ENCODE peak calls at places on chromosomes 2 and 18, in five cellular contexts. D, W, L, O and I are unnamed samples.

GRCh38 chr2:118658581-118659248 is 188.7 kb downstream of the EN1 start:
- DNase-seq in L (no peak), D (no peak), W (no peak), O (peak; percentile 71), I (no peak)

GRCh38 chr18:61556862-61557261 is 223.6 kb downstream of the CDH20 start:
- DNase-seq in W (no peak), O (no peak), L (no peak), D (no peak), I (no peak)

GRCh38 chr2:177551989-177552413 is 159.4 kb downstream of the AGPS start:
- DNase-seq in L (peak; percentile 44), O (no peak), W (no peak), D (peak; percentile 57), I (no peak)

GRCh38 chr2:19607931-19608762 is 249.7 kb upstream of the OSR1 start:
- DNase-seq in O (no peak), D (no peak), L (no peak), W (no peak), I (no peak)

GRCh38 chr18:59885579-59886163 is 14.1 kb upstream of the PMAIP1 start:
- DNase-seq in L (no peak), O (peak; percentile 70), W (no peak), D (peak; percentile 72), I (no peak)

GRCh38 chr2:236993799-236994198 is 91.9 kb upstream of the COPS8 start:
- DNase-seq in W (no peak), L (no peak), O (no peak), D (no peak), I (no peak)

GRCh38 chr2:43005211-43005974 is 213.0 kb upstream of the HAAO start:
- DNase-seq in D (no peak), L (peak; percentile 79), W (no peak), O (no peak), I (no peak)

GRCh38 chr18:25931126-25931525 is 159.3 kb downstream of the SS18 start:
- DNase-seq in W (no peak), L (no peak), D (no peak), O (no peak), I (no peak)

GRCh38 chr18:62366992-62367391 is 41.9 kb downstream of the TNFRSF11A start:
- DNase-seq in W (no peak), L (no peak), O (no peak), D (no peak), I (no peak)

GRCh38 chr2:73020657-73021370 is 50.7 kb downstream of the SFXN5 start:
- DNase-seq in W (no peak), D (no peak), L (peak; percentile 77), O (no peak), I (no peak)

GRCh38 chr2:73021371-73022010 is 50.0 kb downstream of the SFXN5 start:
- DNase-seq in D (no peak), L (no peak), W (no peak), O (no peak), I (no peak)

GRCh38 chr2:73020306-73020656 is 51.2 kb downstream of the SFXN5 start:
- DNase-seq in D (no peak), O (no peak), L (no peak), W (no peak), I (no peak)

GRCh38 chr2:73022024-73022568 is 49.4 kb downstream of the SFXN5 start:
- DNase-seq in O (no peak), W (no peak), D (no peak), L (no peak), I (no peak)

GRCh38 chr2:73023497-73023896 is 48.0 kb downstream of the SFXN5 start:
- DNase-seq in L (no peak), D (no peak), O (no peak), W (no peak), I (no peak)
- H3K4me3 ChIP-seq in L (no peak overlapping the region), D (no peak overlapping the region), O (no peak overlapping the region), W (no peak overlapping the region), I (no peak overlapping the region)

GRCh38 chr2:238216651-238217184 is 13.2 kb upstream of the ILKAP start:
- DNase-seq in L (no peak), D (no peak), O (no peak), W (no peak), I (no peak)

GRCh38 chr2:238225121-238225520 is 14.7 kb downstream of the HES6 start:
- DNase-seq in L (no peak), O (no peak), W (no peak), D (no peak), I (no peak)

GRCh38 chr2:238220274-238220891 is 16.9 kb upstream of the ILKAP start:
- DNase-seq in L (no peak), D (no peak), O (no peak), W (no peak), I (no peak)

GRCh38 chr2:238224636-238225035 is 15.2 kb downstream of the HES6 start:
- DNase-seq in O (no peak), D (no peak), W (no peak), L (no peak), I (no peak)

GRCh38 chr2:238220892-238221521 is 17.5 kb upstream of the ILKAP start:
- DNase-seq in D (peak; percentile 68), L (no peak), O (no peak), W (no peak), I (no peak)
- H3K4me3 ChIP-seq in D (no peak overlapping the region), L (no peak overlapping the region), O (no peak overlapping the region), W (no peak overlapping the region), I (peak overlapping the region; percentile 53)

GRCh38 chr2:17652681-17653080 is 100.9 kb downstream of the SMC6 start:
- DNase-seq in D (no peak), O (no peak), W (no peak), L (no peak), I (no peak)
- H3K4me3 ChIP-seq in D (no peak overlapping the region), O (no peak overlapping the region), W (no peak overlapping the region), L (no peak overlapping the region), I (no peak overlapping the region)

DNA sequence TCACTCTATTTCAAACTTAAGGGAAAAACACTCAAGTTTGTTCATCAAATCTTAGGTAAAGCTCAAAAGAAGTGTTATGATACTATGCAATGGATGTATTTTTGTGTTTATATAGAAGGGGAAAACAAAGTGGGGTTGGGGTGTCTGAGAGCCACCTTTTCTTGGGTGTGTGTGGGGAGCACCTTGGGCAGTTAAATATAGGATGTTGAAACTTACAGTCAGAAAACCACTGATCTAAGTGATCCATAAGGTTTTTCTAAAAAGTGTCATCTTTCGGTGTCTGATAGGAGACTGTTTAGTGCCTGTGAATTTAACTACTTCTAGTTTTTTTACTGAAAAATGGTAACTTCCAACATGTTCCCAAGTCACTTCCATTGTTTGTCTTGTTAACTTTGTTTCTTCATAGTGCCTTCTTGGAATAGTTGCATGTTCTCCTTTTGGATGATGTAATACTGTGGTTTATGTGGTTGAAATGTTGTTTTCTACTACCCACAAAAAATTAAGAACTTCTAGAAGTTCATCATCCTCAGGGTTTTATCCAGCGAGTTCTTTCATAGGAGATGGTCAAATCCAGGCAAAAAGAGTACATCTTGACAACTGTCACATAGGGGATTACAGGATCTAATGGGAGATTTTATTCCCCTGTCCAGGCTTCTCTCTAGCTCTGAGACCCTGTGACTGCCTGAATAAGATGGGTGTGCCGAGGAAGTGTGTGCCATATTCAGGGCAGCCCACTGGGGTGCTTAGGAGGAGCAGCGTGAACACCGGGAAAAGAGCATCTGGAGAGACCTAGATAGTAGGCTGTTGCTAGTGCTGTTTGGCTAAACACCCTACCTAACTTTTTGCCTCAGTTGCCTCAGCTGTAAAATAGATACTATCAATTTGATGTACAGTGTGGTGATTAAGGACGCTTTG is 46.2 kb downstream of the CAB39 start:
- DNase-seq in D (no peak), W (no peak), L (no peak), O (no peak), I (no peak)
- H3K4me3 ChIP-seq in D (no peak overlapping the region), W (no peak overlapping the region), L (no peak overlapping the region), O (no peak overlapping the region), I (no peak overlapping the region)

DNA sequence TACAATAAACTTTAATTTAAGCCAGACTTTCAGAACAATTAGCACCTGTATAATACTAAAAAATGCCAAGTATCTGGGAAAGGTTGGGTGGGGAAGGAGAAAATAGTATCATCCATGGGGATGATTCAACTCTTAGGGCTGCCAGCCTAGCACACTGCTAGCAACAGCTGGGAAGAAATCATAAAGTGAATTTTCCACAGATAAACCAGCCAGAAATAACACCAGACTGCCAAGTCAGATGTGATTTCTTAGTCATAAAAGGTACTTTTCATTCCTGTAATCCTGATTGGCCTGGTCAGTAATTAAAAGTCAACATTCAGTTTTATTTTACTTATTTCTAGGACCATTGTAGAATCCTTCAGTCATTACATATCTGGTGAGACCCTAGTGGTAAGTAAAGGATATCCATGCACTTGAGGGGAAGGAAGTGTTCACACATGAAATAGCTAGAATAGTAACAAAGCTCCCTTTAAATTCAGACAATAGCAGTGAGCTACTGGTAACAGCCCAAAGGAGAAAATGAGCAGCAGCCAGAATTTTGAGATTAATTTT is 59.4 kb downstream of the LIMS1 start:
- DNase-seq in W (no peak), L (no peak), O (peak; percentile 75), D (no peak), I (no peak)
- H3K4me3 ChIP-seq in W (no peak overlapping the region), L (no peak overlapping the region), O (no peak overlapping the region), D (no peak overlapping the region), I (no peak overlapping the region)

GRCh38 chr18:13797157-13797611 is 26.8 kb upstream of the MC5R start:
- DNase-seq in W (no peak), L (no peak), D (no peak), O (no peak), I (no peak)

GRCh38 chr18:13800505-13801259 is 23.3 kb upstream of the MC5R start:
- DNase-seq in O (no peak), L (peak; percentile 87), W (peak; percentile 23), D (peak; percentile 85), I (no peak)

GRCh38 chr18:13804305-13804704 is 19.6 kb upstream of the MC5R start:
- DNase-seq in O (no peak), D (no peak), W (no peak), L (no peak), I (no peak)

GRCh38 chr18:13799396-13799795 is 24.6 kb upstream of the MC5R start:
- DNase-seq in D (peak; percentile 71), W (no peak), O (no peak), L (no peak), I (no peak)

DNA sequence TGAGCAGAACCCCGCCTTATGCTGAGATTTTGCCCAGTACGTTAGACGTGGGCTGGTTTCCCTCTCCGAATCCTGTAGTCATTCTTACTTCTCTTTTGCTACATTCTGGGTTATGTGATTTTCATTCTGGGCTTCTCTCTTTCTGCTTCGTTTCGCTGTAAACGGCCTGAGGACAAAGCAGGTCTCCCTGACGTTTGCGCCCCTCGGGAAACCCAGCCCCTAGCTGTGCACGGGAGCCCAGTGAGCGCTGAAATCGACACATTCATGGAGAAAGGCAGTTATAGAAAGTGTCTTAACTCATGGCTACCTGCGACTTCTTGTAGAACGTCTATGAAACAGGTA is 22.7 kb upstream of the MC5R start:
- DNase-seq in W (no peak), L (no peak), D (no peak), O (no peak), I (no peak)
- H3K4me3 ChIP-seq in W (no peak overlapping the region), L (peak overlapping the region; percentile 28), D (peak overlapping the region; percentile 52), O (no peak overlapping the region), I (no peak overlapping the region)

DNA sequence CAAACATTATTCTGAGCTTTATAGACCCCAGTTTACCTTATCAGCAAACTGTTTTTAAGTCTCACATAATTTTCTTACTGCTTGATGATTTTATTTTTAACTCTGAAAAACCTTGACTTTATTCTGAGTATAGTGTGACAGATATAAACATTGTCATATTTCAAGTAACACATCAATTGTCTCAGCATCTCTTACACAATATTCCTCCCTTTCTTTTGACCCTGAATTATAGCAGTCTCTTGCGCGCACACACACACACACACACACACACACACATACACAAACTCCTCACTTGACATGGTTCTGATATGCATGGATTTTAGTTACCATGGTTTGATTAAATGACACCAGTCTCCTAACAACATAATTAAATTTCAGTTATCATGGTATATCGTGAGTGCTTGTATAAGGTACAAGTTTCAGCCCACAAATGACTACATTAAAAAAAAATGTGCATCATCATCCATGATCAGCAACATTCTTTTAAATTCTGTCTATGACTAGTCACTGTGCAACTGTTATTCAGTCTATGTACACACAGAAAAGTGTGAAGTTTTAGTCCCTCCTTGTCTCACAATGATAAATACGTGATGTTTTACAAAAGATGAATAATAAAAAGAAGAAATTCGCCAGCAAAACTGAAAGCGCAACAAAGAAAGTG is 39.5 kb upstream of the TACR1 start:
- DNase-seq in W (no peak), L (no peak), O (no peak), D (no peak), I (no peak)
- H3K4me3 ChIP-seq in W (no peak overlapping the region), L (no peak overlapping the region), O (no peak overlapping the region), D (no peak overlapping the region), I (no peak overlapping the region)